ENCODE peak calls at places on chromosome 6, in eight cellular contexts. M is activated CD4-positive, CD25-positive, alpha-beta regulatory T cell; K is RWPE1; Z is choroid plexus epithelial cell; N is ELR; G is progenitor cell of endocrine pancreas; C is activated CD8-positive, alpha-beta memory T cell treated with anti-CD3 and anti-CD28 coated beads, Interleukin-2, amount 10 ng/mL, durations not matched to agents 7 days and 5 days; F is heart left ventricle. J is an unnamed sample.
A peak's percentile ranks its signal among the peaks of the same experiment; 100 is the strongest.

GRCh38 chr6:6379573-6379972 is 59.1 kb upstream of the F13A1 start:
- DNase-seq in M (no peak), K (no peak), Z (no peak), N (no peak), G (no peak), C (no peak), F (no peak), J (no peak)

GRCh38 chr6:76481101-76481500 is 408.6 kb upstream of the IMPG1 start:
- DNase-seq in M (no peak), K (no peak), Z (no peak), N (no peak), G (no peak), C (no peak), F (no peak), J (no peak)

GRCh38 chr6:37624606-37625574 is 72.8 kb downstream of the MDGA1 start:
- DNase-seq in M (no peak), K (peak; percentile 72), Z (no peak), N (peak; percentile 23), G (no peak), C (no peak), F (peak; percentile 55), J (no peak)

GRCh38 chr6:45574885-45575284 is 197.2 kb upstream of the SUPT3H start:
- DNase-seq in M (no peak), K (no peak), Z (no peak), N (no peak), G (no peak), C (no peak), F (no peak), J (no peak)

GRCh38 chr6:67909354-67909753 is 725.7 kb upstream of the ADGRB3 start:
- DNase-seq in M (no peak), K (no peak), Z (no peak), N (no peak), G (no peak), C (no peak), F (no peak), J (no peak)

GRCh38 chr6:21998539-21998938 is 298.3 kb downstream of the PRL start:
- DNase-seq in M (no peak), K (no peak), Z (no peak), N (no peak), G (no peak), C (no peak), F (no peak), J (no peak)

GRCh38 chr6:8180327-8181161 is 78.2 kb upstream of the EEF1E1 start:
- DNase-seq in M (no peak), K (peak; percentile 68), Z (peak; percentile 93), N (peak; percentile 77), G (no peak), C (no peak), F (no peak), J (no peak)

GRCh38 chr6:27478141-27478705 is 5.3 kb upstream of the ZNF184 start:
- DNase-seq in M (no peak), K (no peak), Z (peak; percentile 47), N (peak; percentile 39), G (no peak), C (no peak), F (no peak), J (no peak)

GRCh38 chr6:25883536-25883935 is 9.5 kb upstream of the SLC17A3 start:
- DNase-seq in M (no peak), K (no peak), Z (no peak), N (peak; percentile 43), G (no peak), C (no peak), F (no peak), J (no peak)

GRCh38 chr6:130969807-130970491 is 93.1 kb downstream of the EPB41L2 start:
- DNase-seq in M (no peak), K (no peak), Z (peak; percentile 72), N (peak; percentile 50), G (no peak), C (no peak), F (peak; percentile 63), J (no peak)

GRCh38 chr6:19465240-19465639 is 371.9 kb upstream of the ID4 start:
- DNase-seq in M (no peak), K (no peak), Z (no peak), N (no peak), G (no peak), C (no peak), F (no peak), J (no peak)

GRCh38 chr6:125821825-125822281 is 31.1 kb downstream of the NCOA7 start:
- DNase-seq in M (no peak), K (no peak), Z (no peak), N (no peak), G (no peak), C (no peak), F (no peak), J (no peak)

GRCh38 chr6:19452495-19452894 is 384.7 kb upstream of the ID4 start:
- DNase-seq in M (no peak), K (no peak), Z (peak; percentile 20), N (no peak), G (no peak), C (no peak), F (no peak), J (no peak)

GRCh38 chr6:166488081-166488685 is 98.3 kb downstream of the RAMACL start:
- DNase-seq in M (peak; percentile 17), K (no peak), Z (peak; percentile 91), N (no peak), G (no peak), C (peak; percentile 88), F (peak; percentile 73), J (peak; percentile 77)

GRCh38 chr6:51892750-51893149 is 194.7 kb downstream of the PKHD1 start:
- DNase-seq in M (no peak), K (no peak), Z (no peak), N (no peak), G (no peak), C (no peak), F (no peak), J (no peak)

GRCh38 chr6:106300944-106301343 is 24.6 kb downstream of the ATG5 start:
- DNase-seq in M (no peak), K (peak; percentile 22), Z (peak; percentile 76), N (peak; percentile 73), G (no peak), C (no peak), F (no peak), J (no peak)

J was measured in Right ventricle myocardium inferior.